ENCODE peak calls at places on chromosomes 5 and 9, in nine cellular contexts. Z, I, C, K, J, X, H, S and T are unnamed samples.

GRCh38 chr9:38008168-38009034 is 60.6 kb downstream of the SHB start:
- DNase-seq in Z (peak; percentile 82), I (peak; percentile 7), C (no peak), K (peak; percentile 85), J (no peak), X (peak; percentile 94), H (no peak), S (no peak), T (peak; percentile 98)

GRCh38 chr9:109767814-109768213 is 12.2 kb upstream of the PALM2AKAP2 start:
- DNase-seq in Z (no peak), I (no peak), C (no peak), K (no peak), J (no peak), X (no peak), H (no peak), S (no peak), T (no peak)

GRCh38 chr9:22211588-22212360 is 202.7 kb upstream of the CDKN2B start:
- DNase-seq in Z (peak; percentile 79), I (no peak), C (no peak), K (peak; percentile 46), J (no peak), X (peak; percentile 96), H (no peak), S (no peak), T (peak; percentile 95)

GRCh38 chr9:84932915-84933527 is 263.5 kb downstream of the NTRK2 start:
- DNase-seq in Z (no peak), I (no peak), C (no peak), K (no peak), J (no peak), X (peak; percentile 1), H (no peak), S (peak; percentile 63), T (no peak)

GRCh38 chr9:19408316-19408692 is 505 bp upstream of the ACER2 start:
- DNase-seq in Z (no peak), I (no peak), C (no peak), K (no peak), J (no peak), X (no peak), H (no peak), S (peak; percentile 37), T (no peak)

GRCh38 chr5:123099514-123100151 is 10.6 kb downstream of the PRDM6 start:
- DNase-seq in Z (peak; percentile 12), I (no peak), C (peak; percentile 88), K (peak; percentile 45), J (peak; percentile 84), X (no peak), H (no peak), S (peak; percentile 78), T (no peak)

GRCh38 chr5:169791251-169791650 is 154.2 kb downstream of the DOCK2 start:
- DNase-seq in Z (no peak), I (no peak), C (no peak), K (no peak), J (no peak), X (no peak), H (no peak), S (no peak), T (no peak)

GRCh38 chr9:100577776-100578448 is at the start of gene CAVIN4:
- DNase-seq in Z (no peak), I (no peak), C (no peak), K (no peak), J (no peak), X (no peak), H (no peak), S (no peak), T (peak; percentile 79)

GRCh38 chr5:37833990-37834389 is 5.9 kb downstream of the GDNF start:
- DNase-seq in Z (no peak), I (no peak), C (no peak), K (no peak), J (peak; percentile 28), X (no peak), H (peak; percentile 47), S (no peak), T (no peak)

GRCh38 chr5:153084476-153084875 is 406.0 kb upstream of the GRIA1 start:
- DNase-seq in Z (no peak), I (no peak), C (no peak), K (no peak), J (no peak), X (no peak), H (no peak), S (no peak), T (no peak)

GRCh38 chr5:100576217-100576751 is 41.1 kb downstream of the FAM174A start:
- DNase-seq in Z (no peak), I (no peak), C (no peak), K (no peak), J (no peak), X (no peak), H (no peak), S (no peak), T (peak; percentile 6)

GRCh38 chr5:110013042-110013441 is 323.3 kb downstream of the MAN2A1 start:
- DNase-seq in Z (no peak), I (no peak), C (no peak), K (no peak), J (no peak), X (no peak), H (no peak), S (no peak), T (no peak)

GRCh38 chr9:116686693-116687073 is 422 bp upstream of the TRIM32 start:
- DNase-seq in Z (no peak), I (no peak), C (no peak), K (peak; percentile 17), J (no peak), X (peak; percentile 19), H (no peak), S (peak; percentile 44), T (peak; percentile 55)

DNA sequence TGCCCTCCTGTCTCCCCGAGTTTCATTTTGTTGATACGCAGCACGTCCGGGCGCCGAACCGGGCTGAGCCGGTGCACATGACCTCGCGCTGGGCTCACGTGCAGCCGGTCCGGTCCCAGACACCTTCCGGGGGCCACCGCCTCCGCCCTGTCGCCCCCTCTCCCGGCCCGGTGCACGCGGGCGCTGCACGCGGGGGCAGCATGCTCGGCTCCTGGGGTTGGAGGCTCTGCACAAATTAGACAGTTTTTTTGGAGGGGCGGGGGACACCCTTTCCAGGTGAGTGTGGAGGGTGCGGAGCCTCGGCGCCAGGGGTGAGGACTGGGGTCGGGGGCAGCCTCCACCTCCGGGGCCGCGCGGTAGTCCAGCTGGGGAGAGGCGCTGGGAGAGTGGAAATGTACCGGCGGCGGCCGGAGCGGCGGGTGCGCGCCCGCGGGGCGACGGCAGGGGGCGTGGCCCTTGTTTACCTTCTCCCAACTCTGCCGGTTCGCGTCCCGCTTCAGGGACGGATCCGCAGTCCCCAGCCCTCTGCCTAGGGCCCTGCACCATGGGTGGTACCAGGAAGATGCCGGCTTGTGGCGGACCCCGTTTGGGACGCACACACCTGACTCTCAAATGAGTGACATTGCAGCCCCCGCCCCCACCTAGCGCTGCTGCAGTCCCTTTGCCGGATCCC is 1.1 kb downstream of the JADE2 start:
- DNase-seq in Z (peak; percentile 84), I (peak; percentile 85), C (peak; percentile 86), K (peak; percentile 90), J (peak; percentile 79), X (peak; percentile 72), H (peak; percentile 83), S (peak; percentile 92), T (peak; percentile 88)
- TF ChIP-seq EZH2phosphoT487 in Z (no peak), I (no peak), C (no peak), K (no peak), J (no peak), X (no peak), H (no peak), S (no peak), T (no peak)

GRCh38 chr5:140243855-140244254 is 59.0 kb downstream of the PFDN1 start:
- DNase-seq in Z (no peak), I (no peak), C (no peak), K (no peak), J (no peak), X (no peak), H (no peak), S (no peak), T (no peak)

GRCh38 chr5:140245354-140245753 is 57.5 kb downstream of the PFDN1 start:
- DNase-seq in Z (no peak), I (peak; percentile 79), C (no peak), K (no peak), J (no peak), X (no peak), H (no peak), S (no peak), T (no peak)

GRCh38 chr5:140242890-140243585 is 59.9 kb downstream of the PFDN1 start:
- DNase-seq in Z (no peak), I (no peak), C (no peak), K (no peak), J (no peak), X (no peak), H (no peak), S (no peak), T (no peak)

GRCh38 chr5:140245926-140246325 is 57.0 kb downstream of the PFDN1 start:
- DNase-seq in Z (no peak), I (no peak), C (no peak), K (no peak), J (no peak), X (no peak), H (no peak), S (no peak), T (no peak)

DNA sequence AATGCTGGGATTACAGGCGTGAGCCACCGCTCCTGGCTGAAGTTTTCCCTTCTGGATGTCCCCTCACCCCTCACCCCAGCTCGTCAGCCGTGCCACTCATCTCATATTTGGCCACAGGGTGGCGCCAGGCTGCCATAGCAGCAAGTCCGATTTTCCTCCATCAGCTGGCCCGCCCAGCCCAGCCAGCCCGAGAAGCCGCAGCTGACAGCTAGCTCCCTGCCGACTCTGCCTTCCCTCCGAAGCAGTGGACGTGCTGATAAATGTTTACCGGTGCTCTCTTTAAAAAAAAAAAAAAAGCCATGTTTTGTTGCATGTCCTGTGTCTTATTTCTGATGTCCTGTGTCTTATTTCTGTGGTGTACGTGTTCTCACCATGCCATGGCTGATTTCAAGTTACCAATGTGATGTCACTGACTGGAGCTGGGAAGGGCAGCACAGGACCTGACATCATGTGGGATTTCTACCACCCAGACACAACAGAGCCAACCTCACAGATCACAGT is 58.3 kb downstream of the PFDN1 start:
- DNase-seq in Z (no peak), I (peak; percentile 89), C (peak; percentile 83), K (peak; percentile 95), J (peak; percentile 94), X (peak; percentile 93), H (peak; percentile 82), S (peak; percentile 96), T (peak; percentile 94)
- TF ChIP-seq EZH2phosphoT487 in Z (no peak), I (no peak), C (no peak), K (no peak), J (no peak), X (no peak), H (no peak), S (no peak), T (no peak)

GRCh38 chr9:15240927-15241326 is 66.1 kb downstream of the TTC39B start:
- DNase-seq in Z (no peak), I (no peak), C (no peak), K (no peak), J (no peak), X (no peak), H (no peak), S (no peak), T (no peak)
- TF ChIP-seq EZH2phosphoT487 in Z (no peak), I (no peak), C (no peak), K (no peak), J (no peak), X (no peak), H (no peak), S (no peak), T (no peak)

DNA sequence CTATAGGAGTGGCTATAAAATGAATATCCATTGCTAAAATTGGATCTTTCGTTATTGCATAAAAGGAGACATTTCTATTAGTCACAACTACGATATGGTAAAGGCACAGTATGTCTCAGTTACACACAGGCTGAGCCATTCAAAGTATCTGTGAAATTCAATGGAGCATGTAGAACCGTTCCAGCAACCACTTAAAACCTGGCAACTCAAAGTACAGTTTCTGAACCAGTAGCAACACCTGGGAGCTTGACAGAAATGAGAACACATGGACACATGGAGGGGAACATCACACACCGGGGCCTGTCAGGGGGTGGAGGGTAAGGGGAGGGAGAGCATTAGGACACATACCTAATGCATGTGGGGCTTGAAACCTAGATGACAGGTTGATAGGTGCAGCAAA is 15.4 kb downstream of the POC5 start:
- DNase-seq in Z (no peak), I (no peak), C (no peak), K (no peak), J (no peak), X (no peak), H (no peak), S (no peak), T (no peak)
- TF ChIP-seq EZH2phosphoT487 in Z (no peak), I (no peak), C (no peak), K (no peak), J (no peak), X (no peak), H (no peak), S (no peak), T (no peak)